ENCODE peak calls at places on chromosome 10, in eight cellular contexts. F is upper lobe of left lung; Q is activated T-cell treated with anti-CD3 and anti-CD28 coated beads for 1 hour; T is BE2C; G is PC-9; M is iPS-NIHi11; W is naive thymus-derived CD8-positive, alpha-beta T cell; B is AG20443. V is an unnamed sample.

GRCh38 chr10:92419740-92420553 is 129.0 kb downstream of the MARCHF5 start:
- DNase-seq in B (peak), F (peak), T (no peak), Q (no peak), W (no peak), M (peak), G (no peak), V (peak)

GRCh38 chr10:28623483-28623882 is 53.8 kb upstream of the BAMBI start:
- DNase-seq in W (no peak), Q (no peak), M (no peak), G (no peak), B (no peak), F (no peak), T (no peak), V (no peak)

GRCh38 chr10:118531105-118531851 is 64.2 kb downstream of the PRLHR start:
- DNase-seq in T (no peak), W (no peak), G (no peak), Q (no peak), F (peak), B (peak), M (no peak), V (no peak)

GRCh38 chr10:12750526-12751201 is 250.8 kb downstream of the CCDC3 start:
- DNase-seq in F (no peak), B (no peak), W (no peak), M (no peak), T (no peak), G (no peak), Q (no peak), V (no peak)

GRCh38 chr10:5293691-5294550 is 70.8 kb upstream of the UCN3 start:
- DNase-seq in T (peak), Q (peak), M (peak), G (no peak), B (peak), W (peak), F (peak), V (no peak)

GRCh38 chr10:132300582-132300981 is 7.2 kb downstream of the STK32C start:
- DNase-seq in F (no peak), T (no peak), B (no peak), Q (no peak), W (no peak), G (no peak), M (no peak), V (peak)

GRCh38 chr10:60817135-60817805 is 39.0 kb downstream of the CDK1 start:
- DNase-seq in G (no peak), M (no peak), T (no peak), Q (no peak), F (no peak), W (no peak), B (peak), V (no peak)

GRCh38 chr10:103580011-103580410 is 86.5 kb downstream of the NEURL1 start:
- DNase-seq in W (no peak), Q (no peak), T (no peak), B (no peak), G (no peak), F (no peak), M (peak), V (no peak)

GRCh38 chr10:111856631-111857030 is 326.9 kb downstream of the GPAM start:
- DNase-seq in M (peak), Q (no peak), G (no peak), W (no peak), F (no peak), B (peak), T (no peak), V (no peak)

GRCh38 chr10:127162841-127163240 is 33.5 kb downstream of the INSYN2A start:
- DNase-seq in T (no peak), M (no peak), Q (no peak), F (no peak), W (no peak), B (no peak), G (no peak), V (peak)

GRCh38 chr10:117419921-117420320 is 44.7 kb upstream of the PDZD8 start:
- DNase-seq in Q (no peak), G (peak), W (no peak), F (no peak), M (no peak), B (peak), T (no peak), V (no peak)